ENCODE peak calls at places on chromosome 11, in four cellular contexts. One of them, this sample, is unnamed.

GRCh38 chr11:128964463-128964930 is 21.8 kb upstream of the TP53AIP1 start:
- DNase-seq in neuronal stem cell: no peak
- DNase-seq in IMR-90: no peak
- DNase-seq in mesendoderm: peak; percentile 84
- DNase-seq in this sample: no peak

GRCh38 chr11:1236316-1237127 is 13.7 kb downstream of the MUC5B start:
- DNase-seq in neuronal stem cell: no peak
- DNase-seq in IMR-90: no peak
- DNase-seq in mesendoderm: no peak
- DNase-seq in this sample: peak; percentile 22

GRCh38 chr11:67648796-67649613 is 1.5 kb downstream of the ACY3 start:
- DNase-seq in neuronal stem cell: no peak
- DNase-seq in IMR-90: no peak
- DNase-seq in mesendoderm: no peak
- DNase-seq in this sample: no peak

GRCh38 chr11:103700605-103701004 is 335.8 kb upstream of the DDI1 start:
- DNase-seq in neuronal stem cell: no peak
- DNase-seq in IMR-90: peak; percentile 79
- DNase-seq in mesendoderm: no peak
- DNase-seq in this sample: no peak

GRCh38 chr11:105582497-105582896 is 27.4 kb upstream of the GRIA4 start:
- DNase-seq in neuronal stem cell: no peak
- DNase-seq in IMR-90: no peak
- DNase-seq in mesendoderm: no peak
- DNase-seq in this sample: no peak

GRCh38 chr11:29328961-29329441 is 687.8 kb downstream of the KCNA4 start:
- DNase-seq in neuronal stem cell: peak; percentile 27
- DNase-seq in IMR-90: peak; percentile 95
- DNase-seq in mesendoderm: peak; percentile 28
- DNase-seq in this sample: no peak

GRCh38 chr11:1482581-1483444 is 3.8 kb downstream of the MOB2 start:
- DNase-seq in neuronal stem cell: no peak
- DNase-seq in IMR-90: no peak
- DNase-seq in mesendoderm: no peak
- DNase-seq in this sample: no peak

GRCh38 chr11:36540998-36541397 is 26.8 kb upstream of the RAG1 start:
- DNase-seq in neuronal stem cell: no peak
- DNase-seq in IMR-90: peak; percentile 45
- DNase-seq in mesendoderm: peak; percentile 70
- DNase-seq in this sample: peak; percentile 64

GRCh38 chr11:34356918-34357645 is 728 bp downstream of the ABTB2 start:
- DNase-seq in neuronal stem cell: peak; percentile 54
- DNase-seq in IMR-90: peak; percentile 51
- DNase-seq in mesendoderm: peak; percentile 84
- DNase-seq in this sample: peak; percentile 61

GRCh38 chr11:6610591-6610990 is 1.4 kb downstream of the TAF10 start:
- DNase-seq in neuronal stem cell: no peak
- DNase-seq in IMR-90: no peak
- DNase-seq in mesendoderm: no peak
- DNase-seq in this sample: peak; percentile 26

GRCh38 chr11:6612008-6612815 is at the start of gene TAF10:
- DNase-seq in neuronal stem cell: peak; percentile 90
- DNase-seq in IMR-90: peak; percentile 96
- DNase-seq in mesendoderm: peak; percentile 97
- DNase-seq in this sample: peak; percentile 96

GRCh38 chr11:6612816-6613136 is 760 bp upstream of the TAF10 start:
- DNase-seq in neuronal stem cell: no peak
- DNase-seq in IMR-90: no peak
- DNase-seq in mesendoderm: no peak
- DNase-seq in this sample: peak; percentile 57

GRCh38 chr11:6609502-6610015 is 2.5 kb downstream of the TAF10 start:
- DNase-seq in neuronal stem cell: no peak
- DNase-seq in IMR-90: no peak
- DNase-seq in mesendoderm: no peak
- DNase-seq in this sample: peak; percentile 2

DNA sequence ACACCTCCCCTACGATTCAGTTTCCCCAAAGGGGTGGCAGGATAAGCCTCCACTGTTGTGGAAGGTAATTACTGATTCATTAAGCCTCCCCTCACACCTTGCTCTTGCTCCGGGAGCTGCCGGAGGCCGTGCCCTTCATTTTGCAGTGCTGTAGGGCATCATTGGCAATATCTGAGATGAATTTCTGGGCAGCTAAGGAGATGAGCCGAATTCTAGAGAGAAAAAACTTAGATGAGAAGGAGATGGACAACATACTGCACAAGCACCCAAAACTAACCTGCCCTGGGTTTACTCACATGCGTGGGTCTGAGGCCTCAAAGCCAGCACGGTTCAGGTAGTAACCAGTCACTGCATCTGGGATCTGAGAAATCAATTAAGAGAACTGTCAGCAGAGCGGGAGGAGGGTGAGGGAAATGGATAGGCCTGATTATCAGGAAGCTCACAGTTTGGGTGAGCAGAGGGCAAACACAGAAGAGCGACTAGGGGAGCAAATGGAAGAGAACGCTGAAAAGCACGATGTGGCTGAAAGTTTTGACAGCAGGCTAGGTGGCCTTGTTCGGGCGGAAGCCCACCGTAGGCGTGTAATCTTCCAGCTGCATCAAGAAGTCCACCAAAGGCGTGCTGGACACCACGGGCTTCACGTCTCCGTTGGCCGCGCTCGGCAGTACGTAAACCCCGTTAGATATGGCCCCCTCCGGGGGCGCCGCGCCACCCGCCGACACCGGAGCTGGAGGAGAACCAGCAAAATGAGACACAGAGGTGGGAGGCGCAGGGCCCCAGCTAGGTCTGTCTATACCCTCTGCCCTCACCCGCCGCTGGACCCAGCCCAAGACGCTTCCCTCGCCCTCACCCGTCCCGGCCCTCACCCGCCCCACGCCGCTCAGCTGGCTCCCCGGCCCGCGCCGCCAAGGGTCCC is 666 bp downstream of the TAF10 start:
- DNase-seq in neuronal stem cell: no peak
- DNase-seq in IMR-90: peak; percentile 21
- DNase-seq in mesendoderm: peak; percentile 43
- DNase-seq in this sample: peak; percentile 27
- H3K4me1 ChIP-seq in neuronal stem cell: peaks cover 25% of the 10 kb centered on the region
- H3K4me1 ChIP-seq in IMR-90: peaks cover 31% of the 10 kb centered on the region
- H3K4me1 ChIP-seq in mesendoderm: peaks cover 6% of the 10 kb centered on the region
- H3K4me1 ChIP-seq in this sample: no peaks in the 10 kb centered on the region

GRCh38 chr11:12677131-12677530 is 2.9 kb downstream of the TEAD1 start:
- DNase-seq in neuronal stem cell: no peak
- DNase-seq in IMR-90: no peak
- DNase-seq in mesendoderm: peak; percentile 79
- DNase-seq in this sample: no peak
- H3K4ac ChIP-seq in neuronal stem cell: no peak overlapping the region
- H3K4ac ChIP-seq in IMR-90: peak overlapping the region; percentile 68
- H3K4ac ChIP-seq in mesendoderm: no peak overlapping the region
- H3K4ac ChIP-seq in this sample: no peak overlapping the region

DNA sequence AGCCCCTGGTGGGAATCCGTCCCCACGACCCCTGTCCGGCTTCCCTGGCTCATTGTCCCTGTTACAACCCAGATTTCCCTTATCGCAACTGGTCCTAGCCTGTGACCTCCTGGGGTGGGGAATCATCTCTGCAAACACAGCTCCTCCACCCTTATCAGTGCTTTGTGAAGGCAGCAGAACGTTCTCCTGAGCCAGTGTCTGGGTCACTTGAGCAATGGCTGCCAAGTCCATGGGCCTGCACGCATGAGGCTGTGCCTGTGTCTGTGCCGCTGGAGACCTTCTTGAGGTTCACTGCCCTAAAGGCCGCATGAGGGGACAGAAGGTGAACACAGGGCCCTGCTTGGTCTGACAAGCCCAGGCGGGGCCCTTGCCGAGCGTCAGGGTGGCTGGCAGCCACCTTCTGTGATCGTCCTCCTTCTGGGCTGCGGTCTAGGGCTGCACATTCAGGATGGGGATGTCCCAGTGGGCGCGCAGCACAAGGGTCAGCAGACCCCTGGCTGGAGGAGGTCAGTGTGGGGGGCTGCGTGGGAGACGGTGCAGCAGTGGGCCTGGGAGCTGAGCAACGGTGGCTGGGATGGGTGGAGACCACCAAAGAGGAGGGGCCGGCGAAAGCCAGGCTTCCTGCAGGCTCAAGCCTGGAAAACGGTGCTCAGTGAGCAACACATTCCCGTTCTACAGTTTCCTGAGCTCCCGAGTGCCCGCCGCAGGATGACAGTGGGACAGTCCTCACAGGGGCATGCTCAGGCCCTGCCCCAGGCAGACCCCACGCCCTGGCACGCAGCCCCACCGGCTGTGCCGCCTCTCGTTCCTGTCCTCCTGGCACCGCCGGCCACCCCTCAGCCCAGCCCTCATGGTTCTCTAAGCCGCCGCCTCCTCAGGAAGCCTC is 74.1 kb downstream of the CDKN1C start:
- DNase-seq in neuronal stem cell: no peak
- DNase-seq in IMR-90: no peak
- DNase-seq in mesendoderm: peak; percentile 33
- DNase-seq in this sample: no peak
- H2BK15ac ChIP-seq in neuronal stem cell: peak overlapping the region; percentile 93
- H2BK15ac ChIP-seq in IMR-90: no peak overlapping the region
- H2BK15ac ChIP-seq in mesendoderm: no peak overlapping the region
- H2BK15ac ChIP-seq in this sample: no peak overlapping the region

GRCh38 chr11:117821431-117821830 is 3.1 kb downstream of the FXYD2 start:
- DNase-seq in neuronal stem cell: no peak
- DNase-seq in IMR-90: no peak
- DNase-seq in mesendoderm: no peak
- DNase-seq in this sample: no peak

GRCh38 chr11:117820516-117820915 is 4.0 kb downstream of the FXYD2 start:
- DNase-seq in neuronal stem cell: no peak
- DNase-seq in IMR-90: no peak
- DNase-seq in mesendoderm: no peak
- DNase-seq in this sample: no peak

GRCh38 chr11:117819096-117820040 is 5.2 kb downstream of the FXYD2 start:
- DNase-seq in neuronal stem cell: peak; percentile 64
- DNase-seq in IMR-90: peak; percentile 63
- DNase-seq in mesendoderm: peak; percentile 94
- DNase-seq in this sample: peak; percentile 87

GRCh38 chr11:117818036-117818858 is 6.3 kb downstream of the FXYD2 start:
- DNase-seq in neuronal stem cell: no peak
- DNase-seq in IMR-90: peak; percentile 56
- DNase-seq in mesendoderm: peak; percentile 69
- DNase-seq in this sample: no peak

DNA sequence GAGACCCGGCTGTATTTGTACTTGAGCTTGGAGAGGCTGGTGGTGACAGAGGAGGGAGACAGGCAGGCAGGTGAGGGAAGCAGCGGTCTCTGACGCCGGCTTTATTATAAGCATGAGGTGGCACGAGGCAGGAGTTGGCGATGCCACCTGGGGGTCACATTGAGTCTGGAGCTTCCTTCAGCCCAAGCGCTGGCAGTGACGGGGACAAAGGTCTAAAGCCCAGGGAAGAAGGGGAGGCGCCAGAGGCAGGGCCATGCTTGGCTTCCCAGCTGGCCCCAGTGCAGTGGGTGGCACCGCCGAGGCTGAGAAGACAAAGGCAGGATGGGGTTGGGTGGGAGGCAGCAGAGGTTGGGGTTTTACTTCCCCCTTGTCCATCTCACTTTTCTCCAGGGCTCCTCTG is 4.5 kb downstream of the FXYD2 start:
- DNase-seq in neuronal stem cell: no peak
- DNase-seq in IMR-90: no peak
- DNase-seq in mesendoderm: no peak
- DNase-seq in this sample: no peak
- H3K4me1 ChIP-seq in neuronal stem cell: peaks cover 16% of the 10 kb centered on the region
- H3K4me1 ChIP-seq in IMR-90: peaks cover 5% of the 10 kb centered on the region
- H3K4me1 ChIP-seq in mesendoderm: peaks cover 26% of the 10 kb centered on the region
- H3K4me1 ChIP-seq in this sample: no peaks in the 10 kb centered on the region

GRCh38 chr11:69416746-69417145 is 64.7 kb upstream of the LINC01488 start:
- DNase-seq in neuronal stem cell: no peak
- DNase-seq in IMR-90: no peak
- DNase-seq in mesendoderm: no peak
- DNase-seq in this sample: no peak

GRCh38 chr11:69418576-69419296 is 62.7 kb upstream of the LINC01488 start:
- DNase-seq in neuronal stem cell: no peak
- DNase-seq in IMR-90: no peak
- DNase-seq in mesendoderm: no peak
- DNase-seq in this sample: no peak

GRCh38 chr11:69417211-69418085 is 64.0 kb upstream of the LINC01488 start:
- DNase-seq in neuronal stem cell: no peak
- DNase-seq in IMR-90: no peak
- DNase-seq in mesendoderm: no peak
- DNase-seq in this sample: no peak

GRCh38 chr11:69422645-69423044 is 58.8 kb upstream of the LINC01488 start:
- DNase-seq in neuronal stem cell: no peak
- DNase-seq in IMR-90: no peak
- DNase-seq in mesendoderm: no peak
- DNase-seq in this sample: no peak

GRCh38 chr11:69419662-69420061 is 61.8 kb upstream of the LINC01488 start:
- DNase-seq in neuronal stem cell: no peak
- DNase-seq in IMR-90: no peak
- DNase-seq in mesendoderm: no peak
- DNase-seq in this sample: no peak
- H3K4ac ChIP-seq in neuronal stem cell: no peak overlapping the region
- H3K4ac ChIP-seq in IMR-90: peak overlapping the region; percentile 100
- H3K4ac ChIP-seq in mesendoderm: no peak overlapping the region
- H3K4ac ChIP-seq in this sample: no peak overlapping the region

DNA sequence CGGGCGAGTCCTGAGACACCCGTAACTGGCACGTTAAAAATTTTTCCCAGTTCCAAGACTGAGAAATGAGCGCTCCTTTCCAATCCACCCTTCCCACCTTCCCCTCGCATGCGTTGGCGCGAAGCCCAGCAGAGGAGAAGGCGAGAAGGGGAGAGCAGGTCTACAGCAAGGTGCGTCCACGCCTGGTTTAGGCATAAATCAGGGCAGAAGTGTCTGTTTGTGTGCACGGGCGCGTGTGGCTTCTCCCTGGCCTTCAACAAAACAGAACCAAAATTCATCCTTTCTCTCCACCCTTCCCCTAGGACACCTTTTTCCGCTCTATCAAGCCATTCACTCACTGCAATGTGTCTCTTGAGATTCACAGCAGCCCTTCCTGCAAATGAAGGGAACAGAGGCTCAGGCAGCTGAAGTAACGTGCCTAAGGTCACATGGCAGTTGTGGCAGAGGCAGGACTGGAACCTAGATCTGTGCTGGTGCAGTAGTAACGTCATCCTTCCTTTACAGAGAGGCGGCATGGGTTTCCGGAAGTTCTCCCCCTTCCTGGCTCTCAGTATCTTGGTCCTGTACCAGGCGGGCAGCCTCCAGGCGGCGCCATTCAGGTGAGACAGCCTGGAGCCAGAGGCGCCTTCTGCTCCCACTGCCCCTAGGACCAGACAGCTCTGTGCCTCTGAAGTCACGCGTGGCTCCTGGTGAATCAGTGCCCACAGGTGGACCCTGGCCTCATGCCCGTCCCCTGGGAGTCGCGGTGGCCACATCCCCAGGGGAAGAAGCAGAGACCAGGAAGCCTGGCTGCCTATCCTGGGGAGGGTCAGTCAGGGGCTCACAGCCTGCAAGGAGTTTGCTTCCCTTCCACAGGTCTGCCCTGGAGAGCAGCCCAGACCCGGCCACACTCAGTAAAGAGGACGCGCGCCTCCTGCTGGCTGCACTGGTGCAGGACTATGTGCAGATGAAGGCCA is 1.1 kb downstream of the CALCB start:
- DNase-seq in neuronal stem cell: peak; percentile 84
- DNase-seq in IMR-90: peak; percentile 51
- DNase-seq in mesendoderm: peak; percentile 96
- DNase-seq in this sample: peak; percentile 97
- H2BK15ac ChIP-seq in neuronal stem cell: no peak overlapping the region
- H2BK15ac ChIP-seq in IMR-90: no peak overlapping the region
- H2BK15ac ChIP-seq in mesendoderm: no peak overlapping the region
- H2BK15ac ChIP-seq in this sample: no peak overlapping the region